ENCODE peak calls at places on chromosomes 3 and 15, in seven cellular contexts. K is progenitor cell of endocrine pancreas, Z is iPS-NIHi11, M is H54, H is Kasumi-1, J is cardiac fibroblast, P is AG09319. F is an unnamed sample.

GRCh38 chr3:98930413-98930812 is 28.9 kb upstream of the DCBLD2 start:
- DNase-seq in K (no peak), Z (no peak), H (no peak), M (no peak), P (no peak), J (peak; percentile 28), F (no peak)

GRCh38 chr3:177089901-177090300 is 107.4 kb downstream of the TBL1XR1 start:
- DNase-seq in K (no peak), Z (no peak), P (no peak), H (no peak), M (no peak), J (no peak), F (no peak)

GRCh38 chr3:127831723-127832172 is 9.4 kb upstream of the MGLL start:
- DNase-seq in H (peak; percentile 51), M (no peak), Z (peak; percentile 81), P (no peak), K (peak; percentile 26), J (peak; percentile 40), F (no peak)

GRCh38 chr3:88985491-88985890 is 121.9 kb upstream of the EPHA3 start:
- DNase-seq in M (no peak), H (no peak), Z (no peak), P (peak; percentile 12), J (no peak), K (no peak), F (no peak)

GRCh38 chr3:172126741-172127140 is 87.4 kb downstream of the FNDC3B start:
- DNase-seq in K (no peak), M (no peak), H (no peak), P (no peak), Z (no peak), J (no peak), F (no peak)

GRCh38 chr3:28726840-28727239 is 378.2 kb upstream of the AZI2 start:
- DNase-seq in P (no peak), M (peak; percentile 23), H (peak; percentile 47), Z (peak; percentile 80), K (peak; percentile 22), J (peak; percentile 48), F (no peak)

GRCh38 chr3:113954091-113954685 is 6.4 kb downstream of the ZDHHC23 start:
- DNase-seq in Z (no peak), K (no peak), M (no peak), H (no peak), P (no peak), J (no peak), F (no peak)

GRCh38 chr3:167302710-167303109 is 77.4 kb downstream of the ZBBX start:
- DNase-seq in M (no peak), P (no peak), H (no peak), Z (no peak), J (no peak), K (no peak), F (no peak)

GRCh38 chr15:77580991-77581682 is 51.6 kb downstream of the LINGO1 start:
- DNase-seq in Z (no peak), M (no peak), P (no peak), J (no peak), K (no peak), H (no peak), F (no peak)

GRCh38 chr3:9887478-9887877 is 2.9 kb upstream of the JAGN1 start:
- DNase-seq in H (no peak), K (no peak), J (no peak), P (no peak), M (no peak), Z (no peak), F (no peak)

GRCh38 chr15:101381671-101382212 is 86.7 kb upstream of the SNRPA1 start:
- DNase-seq in K (no peak), Z (no peak), J (no peak), H (no peak), M (no peak), P (no peak), F (no peak)

GRCh38 chr3:53169045-53169831 is 8.2 kb downstream of the PRKCD start:
- DNase-seq in K (no peak), M (no peak), J (no peak), P (no peak), H (no peak), Z (peak; percentile 77), F (no peak)

GRCh38 chr15:77504310-77504709 is 83.6 kb downstream of the HMG20A start:
- DNase-seq in K (no peak), P (no peak), M (no peak), H (no peak), Z (no peak), J (no peak), F (no peak)

GRCh38 chr3:18114894-18115293 is 310.2 kb downstream of the SATB1 start:
- DNase-seq in K (no peak), J (no peak), Z (no peak), M (no peak), H (no peak), P (no peak), F (no peak)

GRCh38 chr15:31488437-31489204 is 162.0 kb downstream of the KLF13 start:
- DNase-seq in K (peak; percentile 26), Z (peak; percentile 91), J (peak; percentile 96), M (peak; percentile 93), P (peak; percentile 78), H (peak; percentile 50), F (peak; percentile 76)

GRCh38 chr15:53453253-53454105 is 306.0 kb downstream of the WDR72 start:
- DNase-seq in K (peak; percentile 12), M (no peak), H (no peak), Z (no peak), P (no peak), J (no peak), F (no peak)

GRCh38 chr3:47431225-47431624 is 44.5 kb downstream of the SCAP start:
- DNase-seq in H (no peak), K (no peak), P (no peak), M (no peak), Z (no peak), J (no peak), F (no peak)